ENCODE peak calls at places on chromosomes 4 and X, in nine cellular contexts. One of them, this sample, is unnamed.

GRCh38 chr4:1565598-1566295 is 118.4 kb downstream of the FAM53A start:
- DNase-seq in mesendoderm: no peak
- DNase-seq in Karpas-422: no peak
- DNase-seq in tibial artery: no peak
- DNase-seq in hepatocyte: no peak
- DNase-seq in GM12878: no peak
- DNase-seq in upper lobe of right lung: no peak
- DNase-seq in skeletal muscle cell: no peak
- DNase-seq in AG04450: no peak
- DNase-seq in this sample: peak; percentile 54

GRCh38 chrX:70422886-70423336 is at the start of gene GDPD2:
- DNase-seq in mesendoderm: peak; percentile 94
- DNase-seq in Karpas-422: peak; percentile 42
- DNase-seq in tibial artery: no peak
- DNase-seq in hepatocyte: peak; percentile 58
- DNase-seq in GM12878: no peak
- DNase-seq in upper lobe of right lung: no peak
- DNase-seq in skeletal muscle cell: no peak
- DNase-seq in AG04450: no peak
- DNase-seq in this sample: no peak

GRCh38 chr4:74446896-74447295 is 2.0 kb downstream of the AREG start:
- DNase-seq in mesendoderm: no peak
- DNase-seq in Karpas-422: no peak
- DNase-seq in tibial artery: no peak
- DNase-seq in hepatocyte: no peak
- DNase-seq in GM12878: no peak
- DNase-seq in upper lobe of right lung: no peak
- DNase-seq in skeletal muscle cell: no peak
- DNase-seq in AG04450: no peak
- DNase-seq in this sample: no peak

GRCh38 chr4:183834252-183834651 is 70.9 kb upstream of the STOX2 start:
- DNase-seq in mesendoderm: no peak
- DNase-seq in Karpas-422: no peak
- DNase-seq in tibial artery: no peak
- DNase-seq in hepatocyte: no peak
- DNase-seq in GM12878: no peak
- DNase-seq in upper lobe of right lung: no peak
- DNase-seq in skeletal muscle cell: no peak
- DNase-seq in AG04450: no peak
- DNase-seq in this sample: no peak

GRCh38 chr4:93475730-93476129 is 352.8 kb upstream of the ATOH1 start:
- DNase-seq in mesendoderm: no peak
- DNase-seq in Karpas-422: no peak
- DNase-seq in tibial artery: no peak
- DNase-seq in hepatocyte: no peak
- DNase-seq in GM12878: no peak
- DNase-seq in upper lobe of right lung: no peak
- DNase-seq in skeletal muscle cell: no peak
- DNase-seq in AG04450: no peak
- DNase-seq in this sample: no peak

GRCh38 chrX:78945186-78945912 is at the start of gene P2RY10:
- DNase-seq in mesendoderm: no peak
- DNase-seq in Karpas-422: peak; percentile 76
- DNase-seq in tibial artery: no peak
- DNase-seq in hepatocyte: no peak
- DNase-seq in GM12878: peak; percentile 85
- DNase-seq in upper lobe of right lung: no peak
- DNase-seq in skeletal muscle cell: no peak
- DNase-seq in AG04450: no peak
- DNase-seq in this sample: no peak

GRCh38 chr4:41167191-41167590 is 47.2 kb downstream of the APBB2 start:
- DNase-seq in mesendoderm: no peak
- DNase-seq in Karpas-422: no peak
- DNase-seq in tibial artery: no peak
- DNase-seq in hepatocyte: no peak
- DNase-seq in GM12878: no peak
- DNase-seq in upper lobe of right lung: no peak
- DNase-seq in skeletal muscle cell: no peak
- DNase-seq in AG04450: no peak
- DNase-seq in this sample: no peak

GRCh38 chr4:80814266-80814665 is 216.2 kb upstream of the BMP3 start:
- DNase-seq in mesendoderm: no peak
- DNase-seq in Karpas-422: no peak
- DNase-seq in tibial artery: no peak
- DNase-seq in hepatocyte: no peak
- DNase-seq in GM12878: no peak
- DNase-seq in upper lobe of right lung: no peak
- DNase-seq in skeletal muscle cell: no peak
- DNase-seq in AG04450: no peak
- DNase-seq in this sample: no peak

GRCh38 chrX:63718010-63718694 is 66.9 kb downstream of the ARHGEF9 start:
- DNase-seq in mesendoderm: no peak
- DNase-seq in Karpas-422: no peak
- DNase-seq in tibial artery: no peak
- DNase-seq in hepatocyte: no peak
- DNase-seq in GM12878: no peak
- DNase-seq in upper lobe of right lung: no peak
- DNase-seq in skeletal muscle cell: no peak
- DNase-seq in AG04450: no peak
- DNase-seq in this sample: no peak

GRCh38 chr4:140238353-140239041 is 84.5 kb upstream of the MAML3 start:
- DNase-seq in mesendoderm: peak; percentile 37
- DNase-seq in Karpas-422: peak; percentile 85
- DNase-seq in tibial artery: peak; percentile 96
- DNase-seq in hepatocyte: peak; percentile 67
- DNase-seq in GM12878: no peak
- DNase-seq in upper lobe of right lung: peak; percentile 92
- DNase-seq in skeletal muscle cell: peak; percentile 60
- DNase-seq in AG04450: peak; percentile 63
- DNase-seq in this sample: peak; percentile 96

GRCh38 chr4:177118596-177118995 is 191.1 kb upstream of the NEIL3 start:
- DNase-seq in mesendoderm: no peak
- DNase-seq in Karpas-422: no peak
- DNase-seq in tibial artery: no peak
- DNase-seq in hepatocyte: no peak
- DNase-seq in GM12878: no peak
- DNase-seq in upper lobe of right lung: no peak
- DNase-seq in skeletal muscle cell: peak; percentile 92
- DNase-seq in AG04450: peak; percentile 97
- DNase-seq in this sample: no peak

GRCh38 chr4:155047755-155048154 is 160.7 kb upstream of the NPY2R start:
- DNase-seq in mesendoderm: no peak
- DNase-seq in Karpas-422: no peak
- DNase-seq in tibial artery: no peak
- DNase-seq in hepatocyte: no peak
- DNase-seq in GM12878: no peak
- DNase-seq in upper lobe of right lung: no peak
- DNase-seq in skeletal muscle cell: peak; percentile 73
- DNase-seq in AG04450: no peak
- DNase-seq in this sample: no peak

GRCh38 chr4:77712675-77713074 is 106.5 kb downstream of the CNOT6L start:
- DNase-seq in mesendoderm: no peak
- DNase-seq in Karpas-422: no peak
- DNase-seq in tibial artery: no peak
- DNase-seq in hepatocyte: no peak
- DNase-seq in GM12878: no peak
- DNase-seq in upper lobe of right lung: no peak
- DNase-seq in skeletal muscle cell: no peak
- DNase-seq in AG04450: no peak
- DNase-seq in this sample: no peak

GRCh38 chrX:38313190-38313589 is 14.1 kb downstream of the RPGR start:
- DNase-seq in mesendoderm: no peak
- DNase-seq in Karpas-422: no peak
- DNase-seq in tibial artery: no peak
- DNase-seq in hepatocyte: no peak
- DNase-seq in GM12878: no peak
- DNase-seq in upper lobe of right lung: no peak
- DNase-seq in skeletal muscle cell: no peak
- DNase-seq in AG04450: no peak
- DNase-seq in this sample: no peak

GRCh38 chr4:10175626-10176025 is 59.0 kb upstream of the WDR1 start:
- DNase-seq in mesendoderm: no peak
- DNase-seq in Karpas-422: no peak
- DNase-seq in tibial artery: no peak
- DNase-seq in hepatocyte: no peak
- DNase-seq in GM12878: no peak
- DNase-seq in upper lobe of right lung: no peak
- DNase-seq in skeletal muscle cell: no peak
- DNase-seq in AG04450: no peak
- DNase-seq in this sample: no peak

GRCh38 chr4:112650332-112650731 is 13.4 kb downstream of the LARP7 start:
- DNase-seq in mesendoderm: peak; percentile 92
- DNase-seq in Karpas-422: no peak
- DNase-seq in tibial artery: no peak
- DNase-seq in hepatocyte: no peak
- DNase-seq in GM12878: no peak
- DNase-seq in upper lobe of right lung: no peak
- DNase-seq in skeletal muscle cell: no peak
- DNase-seq in AG04450: no peak
- DNase-seq in this sample: no peak

GRCh38 chrX:10450229-10450958 is 170.0 kb downstream of the MID1 start:
- DNase-seq in mesendoderm: no peak
- DNase-seq in Karpas-422: no peak
- DNase-seq in tibial artery: no peak
- DNase-seq in hepatocyte: no peak
- DNase-seq in GM12878: no peak
- DNase-seq in upper lobe of right lung: no peak
- DNase-seq in skeletal muscle cell: peak; percentile 42
- DNase-seq in AG04450: no peak
- DNase-seq in this sample: no peak

GRCh38 chrX:39476596-39476995 is 621.2 kb downstream of the BCOR start:
- DNase-seq in mesendoderm: peak; percentile 54
- DNase-seq in Karpas-422: no peak
- DNase-seq in tibial artery: no peak
- DNase-seq in hepatocyte: peak; percentile 20
- DNase-seq in GM12878: no peak
- DNase-seq in upper lobe of right lung: no peak
- DNase-seq in skeletal muscle cell: no peak
- DNase-seq in AG04450: no peak
- DNase-seq in this sample: no peak

GRCh38 chrX:56232221-56233082 is at the start of gene KLF8:
- DNase-seq in mesendoderm: peak; percentile 90
- DNase-seq in Karpas-422: no peak
- DNase-seq in tibial artery: peak; percentile 84
- DNase-seq in hepatocyte: peak; percentile 58
- DNase-seq in GM12878: no peak
- DNase-seq in upper lobe of right lung: peak; percentile 80
- DNase-seq in skeletal muscle cell: no peak
- DNase-seq in AG04450: no peak
- DNase-seq in this sample: peak; percentile 83

GRCh38 chr4:185573651-185574199 is 38.4 kb upstream of the PDLIM3 start:
- DNase-seq in mesendoderm: peak; percentile 98
- DNase-seq in Karpas-422: no peak
- DNase-seq in tibial artery: no peak
- DNase-seq in hepatocyte: peak; percentile 47
- DNase-seq in GM12878: no peak
- DNase-seq in upper lobe of right lung: no peak
- DNase-seq in skeletal muscle cell: peak; percentile 69
- DNase-seq in AG04450: no peak
- DNase-seq in this sample: no peak
- H3K4me3 ChIP-seq in mesendoderm: no peak overlapping the region
- H3K4me3 ChIP-seq in Karpas-422: no peak overlapping the region
- H3K4me3 ChIP-seq in tibial artery: no peak overlapping the region
- H3K4me3 ChIP-seq in hepatocyte: no peak overlapping the region
- H3K4me3 ChIP-seq in GM12878: no peak overlapping the region
- H3K4me3 ChIP-seq in upper lobe of right lung: no peak overlapping the region
- H3K4me3 ChIP-seq in skeletal muscle cell: no peak overlapping the region
- H3K4me3 ChIP-seq in AG04450: no peak overlapping the region
- H3K4me3 ChIP-seq in this sample: no peak overlapping the region

GRCh38 chr4:82524570-82525152 is 37.1 kb downstream of the TMEM150C start:
- DNase-seq in mesendoderm: peak; percentile 89
- DNase-seq in Karpas-422: no peak
- DNase-seq in tibial artery: no peak
- DNase-seq in hepatocyte: peak; percentile 18
- DNase-seq in GM12878: no peak
- DNase-seq in upper lobe of right lung: no peak
- DNase-seq in skeletal muscle cell: no peak
- DNase-seq in AG04450: no peak
- DNase-seq in this sample: no peak
- H3K4me3 ChIP-seq in mesendoderm: no peak overlapping the region
- H3K4me3 ChIP-seq in Karpas-422: no peak overlapping the region
- H3K4me3 ChIP-seq in tibial artery: no peak overlapping the region
- H3K4me3 ChIP-seq in hepatocyte: no peak overlapping the region
- H3K4me3 ChIP-seq in GM12878: no peak overlapping the region
- H3K4me3 ChIP-seq in upper lobe of right lung: no peak overlapping the region
- H3K4me3 ChIP-seq in skeletal muscle cell: no peak overlapping the region
- H3K4me3 ChIP-seq in AG04450: no peak overlapping the region
- H3K4me3 ChIP-seq in this sample: no peak overlapping the region

DNA sequence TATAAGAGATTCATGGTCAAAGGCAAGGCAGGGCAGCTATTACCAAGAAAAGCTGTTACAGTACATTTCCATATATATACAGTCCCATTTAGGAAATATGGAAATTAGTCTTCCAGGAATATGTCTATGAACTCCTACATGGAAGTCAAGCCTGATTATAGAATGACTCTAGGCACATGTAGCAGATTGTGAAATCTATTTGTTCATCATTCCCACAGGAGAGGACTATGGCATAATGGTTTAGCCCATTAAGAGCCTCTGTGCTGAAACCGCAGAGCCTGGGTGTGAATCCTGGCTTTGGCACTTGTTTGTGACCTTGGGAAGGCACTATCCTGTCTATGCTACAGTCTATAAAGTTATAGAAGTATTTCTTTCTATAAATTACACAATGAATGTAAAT is 764.8 kb downstream of the RAPGEF2 start:
- DNase-seq in mesendoderm: no peak
- DNase-seq in Karpas-422: no peak
- DNase-seq in tibial artery: no peak
- DNase-seq in hepatocyte: no peak
- DNase-seq in GM12878: no peak
- DNase-seq in upper lobe of right lung: no peak
- DNase-seq in skeletal muscle cell: no peak
- DNase-seq in AG04450: no peak
- DNase-seq in this sample: no peak
- H3K4me3 ChIP-seq in mesendoderm: no peak overlapping the region
- H3K4me3 ChIP-seq in Karpas-422: no peak overlapping the region
- H3K4me3 ChIP-seq in tibial artery: no peak overlapping the region
- H3K4me3 ChIP-seq in hepatocyte: no peak overlapping the region
- H3K4me3 ChIP-seq in GM12878: no peak overlapping the region
- H3K4me3 ChIP-seq in upper lobe of right lung: no peak overlapping the region
- H3K4me3 ChIP-seq in skeletal muscle cell: no peak overlapping the region
- H3K4me3 ChIP-seq in AG04450: no peak overlapping the region
- H3K4me3 ChIP-seq in this sample: no peak overlapping the region

DNA sequence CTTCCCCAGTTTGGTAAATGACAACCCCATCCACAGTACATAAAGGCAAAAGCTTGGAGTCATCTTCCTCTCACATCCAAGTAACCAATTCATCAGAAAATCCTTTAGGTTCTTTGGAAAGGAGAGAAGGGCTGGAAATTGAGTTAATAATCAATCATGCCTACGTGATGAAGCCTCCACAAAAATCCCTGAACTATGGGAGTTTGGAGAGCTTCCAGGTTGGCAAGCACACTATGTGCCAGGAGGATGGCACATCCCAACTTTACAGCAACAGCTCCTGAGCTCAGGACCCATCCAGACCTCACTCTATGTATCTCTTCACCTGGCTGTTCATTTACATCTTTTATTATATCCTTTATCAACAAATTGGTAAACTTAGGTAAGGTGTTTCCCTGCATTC is 98.9 kb downstream of the IQCM start:
- DNase-seq in mesendoderm: no peak
- DNase-seq in Karpas-422: no peak
- DNase-seq in tibial artery: no peak
- DNase-seq in hepatocyte: no peak
- DNase-seq in GM12878: no peak
- DNase-seq in upper lobe of right lung: no peak
- DNase-seq in skeletal muscle cell: no peak
- DNase-seq in AG04450: no peak
- DNase-seq in this sample: no peak
- H3K4me3 ChIP-seq in mesendoderm: no peak overlapping the region
- H3K4me3 ChIP-seq in Karpas-422: no peak overlapping the region
- H3K4me3 ChIP-seq in tibial artery: no peak overlapping the region
- H3K4me3 ChIP-seq in hepatocyte: no peak overlapping the region
- H3K4me3 ChIP-seq in GM12878: no peak overlapping the region
- H3K4me3 ChIP-seq in upper lobe of right lung: no peak overlapping the region
- H3K4me3 ChIP-seq in skeletal muscle cell: no peak overlapping the region
- H3K4me3 ChIP-seq in AG04450: no peak overlapping the region
- H3K4me3 ChIP-seq in this sample: no peak overlapping the region